ENCODE peak calls at places on chromosome 20, in seven cellular contexts. W is cardiac muscle cell, L is neural crest cell, N is cardiac fibroblast, Z is B cell, K is ascending aorta, Q is pancreas. Y is an unnamed sample.

GRCh38 chr20:6515261-6515660 is 252.2 kb upstream of the BMP2 start:
- DNase-seq in W (no peak), L (no peak), N (no peak), Z (no peak), K (no peak), Q (no peak), Y (no peak)

GRCh38 chr20:18165553-18165952 is 27.9 kb downstream of the KAT14 start:
- DNase-seq in W (no peak), L (no peak), N (peak), Z (no peak), K (no peak), Q (no peak), Y (no peak)

GRCh38 chr20:4457566-4458543 is 263.9 kb upstream of the PRND start:
- DNase-seq in W (no peak), L (no peak), N (no peak), Z (no peak), K (no peak), Q (no peak), Y (no peak)

GRCh38 chr20:25204550-25205276 is 9.2 kb downstream of the ENTPD6 start:
- DNase-seq in W (no peak), L (no peak), N (no peak), Z (no peak), K (peak), Q (no peak), Y (no peak)

GRCh38 chr20:4875578-4876067 is 125.7 kb downstream of the SLC23A2 start:
- DNase-seq in W (peak), L (no peak), N (no peak), Z (no peak), K (no peak), Q (no peak), Y (no peak)

GRCh38 chr20:50320910-50321796 is 130.5 kb downstream of the CEBPB start:
- DNase-seq in W (peak), L (peak), N (peak), Z (no peak), K (peak), Q (peak), Y (peak)

GRCh38 chr20:17357238-17357637 is 130.4 kb downstream of the PCSK2 start:
- DNase-seq in W (no peak), L (no peak), N (no peak), Z (no peak), K (no peak), Q (no peak), Y (no peak)

GRCh38 chr20:41649489-41649888 is 31.3 kb upstream of the CHD6 start:
- DNase-seq in W (no peak), L (no peak), N (no peak), Z (no peak), K (no peak), Q (no peak), Y (no peak)

GRCh38 chr20:54267510-54268003 is 59.7 kb downstream of the PFDN4 start:
- DNase-seq in W (no peak), L (no peak), N (peak), Z (no peak), K (no peak), Q (no peak), Y (no peak)

GRCh38 chr20:17895641-17896246 is 72.8 kb downstream of the SNX5 start:
- DNase-seq in W (no peak), L (no peak), N (peak), Z (peak), K (peak), Q (no peak), Y (no peak)

GRCh38 chr20:4736875-4737274 is 15.2 kb downstream of the PRND start:
- DNase-seq in W (no peak), L (no peak), N (no peak), Z (no peak), K (no peak), Q (no peak), Y (no peak)

DNA sequence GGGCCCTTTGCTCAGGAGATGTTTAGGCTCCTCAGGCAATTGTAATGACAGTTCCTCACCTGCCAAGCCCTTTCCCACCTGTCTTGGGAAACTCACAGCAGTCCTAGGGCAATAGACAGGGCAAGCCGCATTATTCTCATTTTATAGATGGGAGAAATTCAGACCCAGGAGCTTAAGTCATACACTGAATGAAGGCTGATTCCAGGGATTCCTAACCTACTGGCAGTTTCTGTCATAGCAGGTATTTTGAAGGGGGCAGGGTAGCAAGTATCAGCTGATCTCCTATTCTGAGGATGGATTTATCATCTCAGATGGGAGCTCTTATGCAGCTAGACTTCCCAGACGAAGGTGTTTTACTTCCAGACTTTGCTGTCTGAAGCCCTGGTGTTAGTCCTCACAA is 61.4 kb upstream of the MYL9 start:
- DNase-seq in W (no peak), L (no peak), N (no peak), Z (no peak), K (no peak), Q (no peak), Y (no peak)
- TF ChIP-seq CTCF in W (no peak), L (no peak), N (no peak), Z (no peak), K (no peak), Q (no peak), Y (no peak)

GRCh38 chr20:575230-575629 is 31.6 kb upstream of the CSNK2A1 start:
- DNase-seq in W (no peak), L (no peak), N (no peak), Z (no peak), K (no peak), Q (no peak), Y (no peak)
- TF ChIP-seq CTCF in W (no peak), L (no peak), N (no peak), Z (no peak), K (no peak), Q (no peak), Y (no peak)

GRCh38 chr20:58309607-58310290 is at the start of gene RAB22A:
- DNase-seq in W (peak), L (peak), N (peak), Z (peak), K (peak), Q (peak), Y (peak)
- TF ChIP-seq CTCF in W (no peak), L (no peak), N (no peak), Z (no peak), K (no peak), Q (no peak), Y (no peak)

GRCh38 chr20:38315290-38315966 is 11.5 kb downstream of the BPI start:
- DNase-seq in W (no peak), L (no peak), N (peak), Z (no peak), K (no peak), Q (no peak), Y (no peak)
- TF ChIP-seq CTCF in W (peak), L (no peak), N (no peak), Z (no peak), K (peak), Q (no peak), Y (peak)

GRCh38 chr20:46060301-46060881 is 29.4 kb downstream of the NCOA5 start:
- DNase-seq in W (no peak), L (no peak), N (no peak), Z (no peak), K (peak), Q (no peak), Y (peak)
- TF ChIP-seq CTCF in W (no peak), L (no peak), N (no peak), Z (no peak), K (no peak), Q (no peak), Y (no peak)

DNA sequence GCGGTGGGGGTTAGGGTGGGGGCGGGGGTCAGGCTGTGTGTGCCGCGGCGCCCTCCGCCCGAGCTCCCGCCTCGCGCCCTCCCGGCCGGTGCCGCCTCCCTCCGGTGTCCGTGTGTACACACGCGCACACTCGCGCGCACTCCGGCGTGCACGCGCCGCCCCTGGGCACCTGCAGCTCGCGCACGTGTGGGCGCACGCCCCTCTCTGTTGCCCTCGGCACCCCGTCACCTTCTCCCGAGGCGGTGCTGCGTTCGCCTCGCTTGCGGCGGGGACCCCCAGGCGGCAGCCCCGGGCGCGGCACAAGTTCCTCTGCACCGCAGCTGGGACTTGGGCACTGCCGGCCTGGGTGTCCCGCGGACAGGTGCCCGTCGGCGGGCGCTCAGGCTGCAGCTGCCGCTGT is 525 bp downstream of the MACROD2 start:
- DNase-seq in W (peak), L (peak), N (no peak), Z (no peak), K (no peak), Q (peak), Y (no peak)
- TF ChIP-seq CTCF in W (no peak), L (peak), N (no peak), Z (no peak), K (no peak), Q (no peak), Y (no peak)

GRCh38 chr20:62588458-62589149 is 53.7 kb upstream of the SLCO4A1 start:
- DNase-seq in W (no peak), L (no peak), N (peak), Z (no peak), K (no peak), Q (peak), Y (no peak)
- TF ChIP-seq CTCF in W (no peak), L (no peak), N (no peak), Z (no peak), K (no peak), Q (no peak), Y (no peak)

GRCh38 chr20:2421247-2421646 is 40.5 kb downstream of the TGM6 start:
- DNase-seq in W (no peak), L (no peak), N (peak), Z (no peak), K (no peak), Q (no peak), Y (no peak)
- TF ChIP-seq CTCF in W (peak), L (no peak), N (peak), Z (no peak), K (no peak), Q (no peak), Y (peak)

GRCh38 chr20:57434390-57434700 is 43.1 kb downstream of the RBM38 start:
- DNase-seq in W (no peak), L (no peak), N (no peak), Z (no peak), K (no peak), Q (peak), Y (no peak)
- TF ChIP-seq CTCF in W (no peak), L (no peak), N (no peak), Z (peak), K (peak), Q (no peak), Y (no peak)